ENCODE peak calls at places on chromosomes 12 and 14, in ten cellular contexts. N is AG09319; J is K562; V is dorsolateral prefrontal cortex; A is CD4-positive, alpha-beta T cell; B is lower leg skin; E is fibroblast of lung; M is lung; R is prostate gland; G is Calu3. W is an unnamed sample.
A peak's percentile ranks its signal among the peaks of the same experiment; 100 is the strongest.

GRCh38 chr14:90556050-90556477 is 159.2 kb downstream of the CALM1 start:
- DNase-seq in G (no peak), A (no peak), E (no peak), J (no peak), R (no peak), N (no peak), V (no peak), M (no peak), B (no peak), W (no peak)

GRCh38 chr14:68018598-68018997 is 199.0 kb downstream of the RAD51B start:
- DNase-seq in A (no peak), R (no peak), M (no peak), E (peak; percentile 34), J (no peak), B (no peak), V (no peak), N (no peak), G (no peak), W (no peak)

GRCh38 chr14:75689012-75689411 is 28.0 kb downstream of the TTLL5 start:
- DNase-seq in V (no peak), G (no peak), N (peak; percentile 36), J (no peak), R (no peak), M (no peak), A (no peak), B (no peak), E (peak; percentile 45), W (no peak)

GRCh38 chr12:78712834-78713455 is 151.6 kb upstream of the SYT1 start:
- DNase-seq in E (no peak), G (no peak), V (no peak), B (no peak), A (no peak), J (no peak), N (no peak), M (no peak), R (no peak), W (no peak)

GRCh38 chr14:93155667-93156066 is 29.0 kb downstream of the MOAP1 start:
- DNase-seq in G (no peak), N (no peak), B (no peak), V (no peak), A (no peak), J (no peak), R (no peak), E (no peak), M (no peak), W (no peak)

GRCh38 chr12:32155041-32155440 is 48.4 kb downstream of the BICD1 start:
- DNase-seq in V (no peak), E (no peak), A (no peak), N (no peak), G (no peak), J (no peak), B (no peak), R (no peak), M (no peak), W (no peak)

GRCh38 chr12:118164798-118165486 is 29.0 kb downstream of the PEBP1 start:
- DNase-seq in J (no peak), V (no peak), B (no peak), E (no peak), M (peak; percentile 36), R (no peak), G (peak; percentile 50), A (no peak), N (no peak), W (no peak)

GRCh38 chr12:53806689-53807088 is 54.9 kb upstream of the CISTR start:
- DNase-seq in R (no peak), A (no peak), M (no peak), N (no peak), G (no peak), V (no peak), B (no peak), E (peak; percentile 36), J (no peak), W (no peak)

GRCh38 chr12:2682301-2683282 is 112.2 kb upstream of the FKBP4 start:
- DNase-seq in E (peak; percentile 39), N (no peak), J (no peak), G (peak; percentile 50), R (no peak), V (no peak), B (peak; percentile 68), M (peak; percentile 28), A (peak; percentile 34), W (no peak)

GRCh38 chr14:96590190-96590860 is 88.1 kb downstream of the PAPOLA start:
- DNase-seq in G (no peak), E (no peak), B (no peak), R (no peak), V (no peak), A (no peak), M (no peak), J (no peak), N (no peak), W (no peak)

GRCh38 chr14:52458721-52459085 is 93.6 kb downstream of the TXNDC16 start:
- DNase-seq in E (peak; percentile 46), J (no peak), N (no peak), R (no peak), V (no peak), A (no peak), G (no peak), M (no peak), B (no peak), W (no peak)

GRCh38 chr12:40622246-40622838 is 69.9 kb upstream of the CNTN1 start:
- DNase-seq in M (peak; percentile 41), E (peak; percentile 17), J (peak; percentile 11), A (no peak), R (peak; percentile 55), N (peak; percentile 28), V (no peak), G (peak; percentile 49), B (peak; percentile 90), W (peak; percentile 22)

GRCh38 chr12:106301611-106302321 is 767 bp upstream of the TCP11L2 start:
- DNase-seq in B (peak; percentile 91), R (peak; percentile 77), G (peak; percentile 82), J (peak; percentile 74), M (peak; percentile 84), V (no peak), A (peak; percentile 77), E (peak; percentile 50), N (no peak), W (no peak)

GRCh38 chr12:30286345-30286926 is 409.2 kb downstream of the IPO8 start:
- DNase-seq in E (peak; percentile 36), V (no peak), N (no peak), A (no peak), R (no peak), G (peak; percentile 7), B (no peak), M (no peak), J (no peak), W (no peak)

GRCh38 chr12:121823101-121823726 is 19.4 kb downstream of the SETD1B start:
- DNase-seq in B (no peak), G (no peak), R (no peak), E (no peak), M (no peak), N (no peak), J (no peak), V (no peak), A (no peak), W (no peak)
- TF ChIP-seq CTCF in B (no peak), G (no peak), R (no peak), E (peak; percentile 9), M (no peak), N (peak; percentile 11), J (peak; percentile 35), V (no peak), A (no peak), W (no peak)

GRCh38 chr12:10615532-10615931 is 2.1 kb upstream of the MAGOHB start:
- DNase-seq in N (no peak), J (no peak), B (no peak), M (no peak), E (no peak), R (no peak), V (no peak), G (no peak), A (no peak), W (no peak)

GRCh38 chr12:10612954-10613333 is 465 bp downstream of the MAGOHB start:
- DNase-seq in M (no peak), R (no peak), E (peak; percentile 23), G (no peak), N (no peak), J (peak; percentile 26), B (no peak), A (no peak), V (no peak), W (no peak)

GRCh38 chr12:10614056-10614370 is 604 bp upstream of the MAGOHB start:
- DNase-seq in E (no peak), A (no peak), G (no peak), R (no peak), B (no peak), M (no peak), V (no peak), J (no peak), N (no peak), W (no peak)

GRCh38 chr12:10612110-10612509 is 1.3 kb downstream of the MAGOHB start:
- DNase-seq in N (no peak), M (no peak), R (no peak), J (no peak), B (no peak), E (no peak), G (no peak), V (no peak), A (no peak), W (no peak)

GRCh38 chr12:10613334-10614055 is at the start of gene MAGOHB:
- DNase-seq in M (peak; percentile 97), N (peak; percentile 92), A (peak; percentile 97), G (peak; percentile 98), E (peak; percentile 93), V (peak; percentile 93), R (peak; percentile 91), B (peak; percentile 99), J (peak; percentile 77), W (peak; percentile 74)
- TF ChIP-seq CTCF in M (no peak), N (no peak), A (no peak), G (no peak), E (no peak), V (no peak), R (peak; percentile 32), B (no peak), J (no peak), W (no peak)

DNA sequence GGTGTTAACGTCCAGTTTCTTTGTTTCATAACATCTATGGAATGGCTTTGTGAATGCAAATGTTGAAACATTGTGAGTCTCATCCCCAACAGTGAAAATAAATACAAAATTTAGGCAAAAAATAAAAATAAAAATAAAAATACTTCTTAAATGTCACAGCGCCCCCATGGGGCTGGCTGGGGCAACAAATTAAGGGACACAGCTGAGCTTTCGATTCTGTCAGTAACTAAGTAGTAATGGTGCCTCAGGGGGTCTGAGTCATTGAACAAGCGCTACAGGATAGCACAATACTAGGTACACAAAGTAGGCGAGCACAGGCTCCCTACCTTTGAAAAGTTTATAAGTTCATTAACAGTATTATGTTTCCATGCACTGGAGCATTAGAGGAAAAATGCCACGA is 667.3 kb downstream of the DIO2 start:
- DNase-seq in J (peak; percentile 15), R (peak; percentile 17), M (no peak), N (no peak), G (no peak), A (no peak), B (no peak), V (no peak), E (peak; percentile 55), W (no peak)
- TF ChIP-seq CTCF in J (no peak), R (peak; percentile 40), M (no peak), N (no peak), G (peak; percentile 24), A (no peak), B (no peak), V (no peak), E (peak; percentile 76), W (no peak)

DNA sequence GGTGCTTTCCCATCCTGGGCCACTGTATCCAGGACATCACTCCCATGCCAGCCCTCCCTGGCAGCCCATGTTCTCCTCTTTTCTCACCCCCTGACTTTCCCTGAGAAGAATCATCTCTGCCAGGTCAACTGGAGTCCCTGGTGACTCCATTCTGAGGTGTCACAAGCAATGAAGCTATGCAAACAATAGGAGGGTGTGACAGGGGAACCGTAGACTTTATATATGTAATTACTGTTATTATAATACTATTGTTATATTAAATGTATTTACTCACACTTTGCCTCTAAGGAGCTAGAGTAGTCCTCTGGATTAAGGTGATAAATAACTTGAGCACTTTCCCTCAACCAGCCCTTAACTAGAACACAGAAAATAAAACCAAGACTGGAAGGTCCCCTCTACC is 9.2 kb downstream of the ZNF219 start:
- DNase-seq in R (no peak), A (no peak), N (no peak), M (no peak), V (no peak), E (no peak), G (no peak), B (no peak), J (no peak), W (no peak)
- TF ChIP-seq CTCF in R (no peak), A (no peak), N (no peak), M (no peak), V (no peak), E (no peak), G (no peak), B (no peak), J (no peak), W (no peak)